ENCODE peak calls at places on chromosomes 2 and 18, in five cellular contexts. G, X, J, R and B are unnamed samples.

GRCh38 chr2:200523158-200523557 is 2.8 kb upstream of the SGO2 start:
- DNase-seq in J (no peak), R (no peak), X (no peak), G (no peak), B (no peak)

GRCh38 chr2:108594132-108594981 is 60.1 kb downstream of the LIMS1 start:
- DNase-seq in R (peak; percentile 48), J (no peak), G (no peak), X (no peak), B (no peak)

GRCh38 chr2:177692828-177693269 is 300.3 kb downstream of the AGPS start:
- DNase-seq in R (peak; percentile 47), X (peak; percentile 55), G (no peak), J (no peak), B (no peak)

GRCh38 chr18:11398625-11399024 is 210.8 kb upstream of the SLC35G4 start:
- DNase-seq in J (no peak), X (no peak), G (no peak), R (no peak), B (no peak)

GRCh38 chr2:100980046-100980445 is 22.0 kb upstream of the RPL31 start:
- DNase-seq in J (no peak), R (no peak), X (no peak), G (no peak), B (no peak)

GRCh38 chr2:16012626-16013501 is 72.5 kb downstream of the MYCN start:
- DNase-seq in G (no peak), R (peak; percentile 80), X (peak; percentile 70), J (no peak), B (no peak)

GRCh38 chr18:50447952-50448351 is 73.1 kb downstream of the SKA1 start:
- DNase-seq in J (no peak), R (no peak), G (no peak), X (no peak), B (no peak)

GRCh38 chr2:146817613-146818012 is 1027.2 kb upstream of the ACVR2A start:
- DNase-seq in R (no peak), X (no peak), G (no peak), J (no peak), B (no peak)

GRCh38 chr2:237691200-237691907 is 64.0 kb downstream of the LRRFIP1 start:
- DNase-seq in G (no peak), X (peak; percentile 83), R (peak; percentile 52), J (peak; percentile 90), B (no peak)

GRCh38 chr2:40556298-40556697 is 104.4 kb upstream of the SLC8A1 start:
- DNase-seq in J (no peak), X (no peak), G (no peak), R (no peak), B (no peak)

GRCh38 chr2:120442923-120443571 is 97.1 kb downstream of the INHBB start:
- DNase-seq in X (peak; percentile 98), G (peak; percentile 49), R (peak; percentile 91), J (peak; percentile 93), B (no peak)

GRCh38 chr2:215143458-215143857 is 5.0 kb upstream of the ABCA12 start:
- DNase-seq in G (no peak), X (no peak), R (no peak), J (no peak), B (no peak)

GRCh38 chr2:88857951-88858406 is 166.5 kb downstream of the RPIA start:
- DNase-seq in R (peak; percentile 60), J (no peak), G (peak; percentile 29), X (no peak), B (no peak)
- TF ChIP-seq CTCF in R (no peak), J (no peak), G (no peak), X (no peak), B (no peak)

GRCh38 chr2:126634273-126634861 is 21.6 kb upstream of the GYPC start:
- DNase-seq in G (no peak), X (peak; percentile 76), J (no peak), R (peak; percentile 50), B (no peak)
- TF ChIP-seq CTCF in G (peak; percentile 49), X (peak; percentile 83), J (peak; percentile 36), R (peak; percentile 58), B (peak; percentile 63)

DNA sequence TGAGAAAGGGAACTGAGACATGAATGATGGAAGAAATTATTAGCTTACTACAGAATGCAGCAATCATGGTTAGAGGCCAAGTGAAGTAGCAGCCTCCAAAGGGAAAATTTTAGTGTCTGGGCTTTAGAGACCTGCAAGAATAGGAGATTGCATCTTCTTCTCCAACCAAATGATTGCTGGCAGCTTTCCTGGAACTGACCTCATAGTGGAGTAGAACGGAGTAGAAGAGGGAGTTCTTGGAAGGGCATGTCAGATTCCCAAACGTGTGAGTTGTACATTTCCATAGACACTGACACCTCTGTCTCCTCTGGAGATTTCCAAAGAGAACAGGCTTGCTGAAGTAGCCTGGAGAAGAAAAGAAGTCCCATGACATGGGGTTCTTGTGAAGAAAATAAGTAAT is 169.7 kb upstream of the ERBB4 start:
- DNase-seq in J (no peak), G (no peak), R (no peak), X (no peak), B (no peak)
- TF ChIP-seq CTCF in J (no peak), G (no peak), R (no peak), X (no peak), B (no peak)

GRCh38 chr2:239612133-239612532 is 211.3 kb upstream of the HDAC4 start:
- DNase-seq in J (no peak), R (no peak), X (no peak), G (no peak), B (peak; percentile 50)
- TF ChIP-seq CTCF in J (no peak), R (no peak), X (no peak), G (no peak), B (no peak)